ENCODE peak calls at places on chromosome 7, in four cellular contexts. Q, E, I and H are unnamed samples. For H3K36me3, the result is how much of the 10 kb centered on the place peaks cover.

GRCh38 chr7:123871998-123872867 is 27.3 kb downstream of the HYAL4 start:
- DNase-seq in Q (peak), E (peak), I (peak), H (peak)

GRCh38 chr7:66952343-66953043 is 31.5 kb downstream of the TMEM248 start:
- DNase-seq in Q (peak), E (peak), I (no peak), H (peak)

GRCh38 chr7:143177374-143178119 is 5.7 kb upstream of the TAS2R39 start:
- DNase-seq in Q (no peak), E (no peak), I (no peak), H (no peak)

GRCh38 chr7:144468990-144469732 is 65.7 kb upstream of the NOBOX start:
- DNase-seq in Q (peak), E (no peak), I (no peak), H (peak)

GRCh38 chr7:159128767-159129166 is 15.9 kb downstream of the VIPR2 start:
- DNase-seq in Q (no peak), E (no peak), I (no peak), H (no peak)

GRCh38 chr7:100894860-100895700 is 608 bp downstream of the ACHE start:
- DNase-seq in Q (peak), E (peak), I (peak), H (no peak)

GRCh38 chr7:140592957-140593356 is 47.7 kb downstream of the DENND2A start:
- DNase-seq in Q (no peak), E (no peak), I (no peak), H (no peak)

GRCh38 chr7:82441916-82442478 is 1.6 kb downstream of the CACNA2D1 start:
- DNase-seq in Q (no peak), E (no peak), I (no peak), H (no peak)

GRCh38 chr7:132760873-132761272 is 184.6 kb upstream of the PLXNA4 start:
- DNase-seq in Q (no peak), E (no peak), I (no peak), H (no peak)

GRCh38 chr7:149524399-149524798 is 26.8 kb upstream of the ZNF746 start:
- DNase-seq in Q (no peak), E (no peak), I (no peak), H (no peak)

GRCh38 chr7:77402818-77403217 is 13.3 kb downstream of the GSAP start:
- DNase-seq in Q (no peak), E (no peak), I (no peak), H (no peak)

GRCh38 chr7:153422291-153423189 is 629.7 kb upstream of the DPP6 start:
- DNase-seq in Q (no peak), E (no peak), I (no peak), H (no peak)

GRCh38 chr7:26397786-26398435 is 106.2 kb downstream of the SNX10 start:
- DNase-seq in Q (peak), E (peak), I (peak), H (no peak)

GRCh38 chr7:98808751-98809460 is 60.9 kb downstream of the TMEM130 start:
- DNase-seq in Q (no peak), E (no peak), I (no peak), H (no peak)

GRCh38 chr7:22156205-22156604 is 200.7 kb downstream of the RAPGEF5 start:
- DNase-seq in Q (no peak), E (no peak), I (no peak), H (peak)

GRCh38 chr7:26667514-26668133 is 196.8 kb downstream of the SKAP2 start:
- DNase-seq in Q (peak), E (peak), I (peak), H (peak)

GRCh38 chr7:47535033-47535703 is 46.7 kb downstream of the TNS3 start:
- DNase-seq in Q (peak), E (no peak), I (no peak), H (no peak)

GRCh38 chr7:79668292-79668691 is 214.8 kb upstream of the MAGI2 start:
- DNase-seq in Q (no peak), E (no peak), I (no peak), H (peak)

GRCh38 chr7:139091677-139091996 is 17.9 kb downstream of the ZC3HAV1 start:
- DNase-seq in Q (no peak), E (no peak), I (no peak), H (no peak)

GRCh38 chr7:49724071-49724470 is 49.4 kb upstream of the VWC2 start:
- DNase-seq in Q (no peak), E (no peak), I (no peak), H (no peak)

GRCh38 chr7:98217623-98218582 is 6.7 kb downstream of the BHLHA15 start:
- DNase-seq in Q (no peak), E (no peak), I (peak), H (no peak)

GRCh38 chr7:112160130-112160770 is 45.9 kb downstream of the DOCK4 start:
- DNase-seq in Q (peak), E (no peak), I (no peak), H (peak)

GRCh38 chr7:135678612-135679575 is 16.6 kb downstream of the STMP1 start:
- DNase-seq in Q (no peak), E (no peak), I (peak), H (no peak)

GRCh38 chr7:49670991-49671390 is 102.4 kb upstream of the VWC2 start:
- DNase-seq in Q (no peak), E (no peak), I (no peak), H (no peak)

GRCh38 chr7:155412416-155413253 is 45.3 kb upstream of the EN2 start:
- DNase-seq in Q (peak), E (peak), I (peak), H (peak)

GRCh38 chr7:107691713-107692112 is 31.1 kb downstream of the SLC26A4 start:
- DNase-seq in Q (no peak), E (no peak), I (no peak), H (peak)

GRCh38 chr7:50584793-50585399 is 19.7 kb upstream of the DDC start:
- DNase-seq in Q (no peak), E (no peak), I (peak), H (no peak)

GRCh38 chr7:133863362-133864061 is 263.6 kb upstream of the LRGUK start:
- DNase-seq in Q (peak), E (no peak), I (no peak), H (no peak)

GRCh38 chr7:24880886-24881285 is 99.1 kb downstream of the OSBPL3 start:
- DNase-seq in Q (no peak), E (no peak), I (no peak), H (no peak)

GRCh38 chr7:845091-845490 is 12.8 kb downstream of the SUN1 start:
- DNase-seq in Q (no peak), E (no peak), I (no peak), H (no peak)

GRCh38 chr7:76428149-76428823 is 3.5 kb downstream of the ZP3 start:
- DNase-seq in Q (no peak), E (no peak), I (no peak), H (no peak)

GRCh38 chr7:134669845-134670373 is 23.3 kb downstream of the BPGM start:
- DNase-seq in Q (peak), E (peak), I (peak), H (peak)

GRCh38 chr7:86953219-86953618 is 106.2 kb downstream of the ELAPOR2 start:
- DNase-seq in Q (no peak), E (no peak), I (no peak), H (no peak)

GRCh38 chr7:70777251-70777650 is 354.7 kb upstream of the GALNT17 start:
- DNase-seq in Q (no peak), E (no peak), I (no peak), H (no peak)

GRCh38 chr7:70778585-70778984 is 353.4 kb upstream of the GALNT17 start:
- DNase-seq in Q (no peak), E (no peak), I (no peak), H (no peak)

GRCh38 chr7:70776627-70777101 is 355.3 kb upstream of the GALNT17 start:
- DNase-seq in Q (no peak), E (no peak), I (no peak), H (no peak)

GRCh38 chr7:70774895-70775527 is 356.9 kb upstream of the GALNT17 start:
- DNase-seq in Q (no peak), E (no peak), I (no peak), H (no peak)

GRCh38 chr7:70775570-70776156 is 356.3 kb upstream of the GALNT17 start:
- DNase-seq in Q (no peak), E (no peak), I (no peak), H (no peak)
- H3K4me3 ChIP-seq in Q (no peak), E (no peak), I (no peak), H (no peak)

GRCh38 chr7:6576024-6576866 is 1.0 kb upstream of the ZDHHC4 start:
- DNase-seq in Q (no peak), E (peak), I (no peak), H (no peak)
- TF ChIP-seq CTCF in Q (no peak), E (no peak), I (no peak), H (no peak)

GRCh38 chr7:122762071-122762470 is 59.3 kb upstream of the RNF148 start:
- DNase-seq in Q (no peak), E (no peak), I (no peak), H (no peak)
- H3K36me3 ChIP-seq in Q (under half), E (under half), I (under half), H (under half)

GRCh38 chr7:42492895-42493294 is 255.9 kb upstream of the GLI3 start:
- DNase-seq in Q (no peak), E (no peak), I (no peak), H (no peak)
- H3K4me3 ChIP-seq in Q (no peak), E (no peak), I (no peak), H (no peak)

GRCh38 chr7:93717217-93717900 is 142.8 kb upstream of the CALCR start:
- DNase-seq in Q (no peak), E (no peak), I (no peak), H (peak)

GRCh38 chr7:93719546-93719945 is 145.0 kb upstream of the CALCR start:
- DNase-seq in Q (peak), E (no peak), I (no peak), H (peak)

GRCh38 chr7:93711926-93712325 is 137.4 kb upstream of the CALCR start:
- DNase-seq in Q (no peak), E (no peak), I (no peak), H (no peak)

GRCh38 chr7:93720106-93720505 is 145.6 kb upstream of the CALCR start:
- DNase-seq in Q (no peak), E (no peak), I (no peak), H (no peak)

GRCh38 chr7:93715234-93715633 is 140.7 kb upstream of the CALCR start:
- DNase-seq in Q (peak), E (peak), I (peak), H (peak)
- TF ChIP-seq CTCF in Q (peak), E (peak), I (peak), H (peak)

DNA sequence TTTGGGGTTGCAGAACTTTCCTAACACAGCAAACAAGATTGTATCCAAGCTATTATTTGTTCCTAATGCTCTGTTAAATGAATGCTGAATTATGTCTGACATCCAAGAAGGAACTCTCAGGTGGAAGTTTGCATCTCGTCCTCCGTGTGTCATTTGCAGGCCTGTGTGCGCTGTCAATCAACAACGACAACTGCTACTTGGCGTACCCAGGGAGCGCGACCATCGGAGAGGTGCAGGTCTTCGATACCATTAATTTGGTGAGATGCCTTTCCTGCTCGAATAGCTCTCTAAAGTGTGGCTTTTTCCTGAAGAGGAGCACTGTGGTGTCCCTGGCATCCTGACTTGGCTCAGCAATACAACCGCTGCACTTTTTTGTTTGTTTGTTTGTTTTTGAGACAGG is 26.9 kb downstream of the WIPI2 start:
- DNase-seq in Q (no peak), E (no peak), I (no peak), H (no peak)
- H3K36me3 ChIP-seq in Q (under half), E (under half), I (under half), H (half or more)

DNA sequence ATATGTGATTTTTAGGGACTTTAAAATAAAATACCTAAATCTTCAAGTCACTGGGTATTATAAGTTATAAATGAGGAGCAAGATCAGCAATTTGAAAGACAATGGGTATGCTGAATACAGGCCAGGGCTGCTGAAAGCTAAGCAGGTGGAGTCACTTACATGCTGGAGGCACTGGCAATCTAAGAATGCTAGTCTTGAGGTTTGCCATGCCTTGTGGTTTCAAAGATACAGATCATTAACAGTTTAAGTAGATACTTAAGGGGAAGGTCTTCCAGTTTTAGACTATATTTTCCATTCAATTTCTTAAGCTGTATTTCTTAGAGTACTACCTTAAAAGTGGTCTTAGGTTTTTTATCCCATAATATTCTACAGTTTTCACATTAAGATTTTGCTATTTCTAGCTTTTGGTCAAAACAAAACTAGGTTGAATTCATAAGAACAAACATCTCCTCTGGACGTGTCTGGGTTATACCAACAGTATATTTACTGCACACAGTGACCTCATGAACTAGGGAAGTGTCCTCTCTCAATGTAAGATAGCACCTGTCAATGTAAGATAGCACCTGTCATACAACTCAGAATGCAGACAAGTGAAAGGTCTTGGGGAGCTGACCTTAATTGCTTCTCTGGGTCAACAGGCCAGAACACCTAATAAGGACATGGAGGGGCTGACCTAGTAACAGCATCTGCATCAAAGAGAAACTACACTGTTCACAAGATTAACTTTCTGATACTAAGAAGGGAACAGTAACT is 2.0 kb downstream of the SRI start:
- DNase-seq in Q (no peak), E (no peak), I (no peak), H (no peak)
- H3K4me3 ChIP-seq in Q (no peak), E (peak), I (no peak), H (peak)